ENCODE peak calls at places on chromosomes 11 and 22, in seven cellular contexts. C is GM23248; H is CD4-positive, alpha-beta T cell; D is activated CD4-positive, alpha-beta T cell treated with anti-CD3 and anti-CD28 coated beads, Interleukin-2, amount 10 ng/mL, durations not matched to agents 24 days and 14 days; F is T-helper 9 cell; T is DMS79; M is neural crest cell. G is an unnamed sample.

GRCh38 chr11:44032304-44033085 is 15.3 kb upstream of the ACCSL start:
- DNase-seq in C (peak), H (no peak), D (no peak), F (no peak), T (no peak), M (no peak), G (no peak)

GRCh38 chr22:49929553-49929979 is 11.1 kb downstream of the CRELD2 start:
- DNase-seq in C (peak), H (peak), D (peak), F (peak), T (no peak), M (peak), G (peak)

GRCh38 chr11:43632171-43632570 is 48.4 kb upstream of the HSD17B12 start:
- DNase-seq in C (peak), H (no peak), D (no peak), F (no peak), T (no peak), M (no peak), G (no peak)

GRCh38 chr22:44218071-44218470 is 37.3 kb downstream of the PARVG start:
- DNase-seq in C (no peak), H (no peak), D (no peak), F (no peak), T (no peak), M (no peak), G (no peak)

GRCh38 chr11:61908730-61909622 is 8.4 kb downstream of the RAB3IL1 start:
- DNase-seq in C (no peak), H (no peak), D (no peak), F (no peak), T (no peak), M (no peak), G (no peak)

GRCh38 chr11:1515082-1516060 is 28.8 kb upstream of the MOB2 start:
- DNase-seq in C (peak), H (peak), D (peak), F (peak), T (peak), M (peak), G (peak)

GRCh38 chr22:37561209-37562048 is 1.1 kb downstream of the CDC42EP1 start:
- DNase-seq in C (peak), H (peak), D (peak), F (peak), T (no peak), M (peak), G (peak)

GRCh38 chr11:72333657-72334056 is 89.7 kb upstream of the PHOX2A start:
- DNase-seq in C (no peak), H (peak), D (peak), F (no peak), T (no peak), M (no peak), G (no peak)

GRCh38 chr11:86052697-86053641 is 15.9 kb downstream of the PICALM start:
- DNase-seq in C (no peak), H (no peak), D (no peak), F (no peak), T (no peak), M (no peak), G (no peak)

GRCh38 chr11:47158242-47158641 is 18.4 kb downstream of the ARFGAP2 start:
- DNase-seq in C (no peak), H (no peak), D (no peak), F (no peak), T (no peak), M (no peak), G (no peak)

GRCh38 chr22:38881464-38881871 is 9.5 kb upstream of the CBX6 start:
- DNase-seq in C (peak), H (no peak), D (peak), F (no peak), T (peak), M (no peak), G (no peak)

GRCh38 chr11:32895471-32895870 is 2.9 kb downstream of the QSER1 start:
- DNase-seq in C (no peak), H (no peak), D (no peak), F (no peak), T (no peak), M (no peak), G (peak)

GRCh38 chr11:108117746-108118371 is 3.5 kb upstream of the ACAT1 start:
- DNase-seq in C (peak), H (no peak), D (no peak), F (no peak), T (peak), M (no peak), G (peak)

GRCh38 chr11:33195391-33196190 is 34.3 kb upstream of the CSTF3 start:
- DNase-seq in C (peak), H (no peak), D (no peak), F (no peak), T (no peak), M (no peak), G (no peak)

GRCh38 chr22:46668116-46668515 is 47.9 kb downstream of the GRAMD4 start:
- DNase-seq in C (no peak), H (no peak), D (no peak), F (no peak), T (no peak), M (no peak), G (no peak)